ENCODE peak calls at places on chromosomes 5 and 9, in six cellular contexts. Z, P, F, W, V and N are unnamed samples.

GRCh38 chr5:73940747-73941146 is 314.8 kb downstream of the ARHGEF28 start:
- DNase-seq in W (no peak), V (no peak), F (no peak), Z (no peak), P (no peak), N (no peak)

GRCh38 chr9:76302947-76303550 is 91.2 kb downstream of the RFK start:
- DNase-seq in P (peak; percentile 71), Z (no peak), V (no peak), W (peak; percentile 29), F (peak; percentile 26), N (peak; percentile 30)

GRCh38 chr5:78569441-78569840 is 79.1 kb downstream of the LHFPL2 start:
- DNase-seq in Z (no peak), V (no peak), P (peak; percentile 73), W (no peak), F (no peak), N (peak; percentile 84)

GRCh38 chr9:79489241-79490000 is 82.3 kb upstream of the TLE4 start:
- DNase-seq in W (no peak), F (peak; percentile 56), P (peak; percentile 33), V (no peak), Z (peak; percentile 51), N (peak; percentile 83)

GRCh38 chr5:172178301-172179031 is 9.6 kb downstream of the STK10 start:
- DNase-seq in V (no peak), Z (no peak), P (no peak), F (no peak), W (no peak), N (no peak)

GRCh38 chr5:133489632-133490031 is 122.7 kb downstream of the FSTL4 start:
- DNase-seq in Z (no peak), F (peak; percentile 37), W (peak; percentile 47), V (no peak), P (no peak), N (no peak)

GRCh38 chr5:9468070-9468388 is 77.8 kb downstream of the SEMA5A start:
- DNase-seq in F (peak; percentile 98), P (peak; percentile 76), V (no peak), W (no peak), Z (peak; percentile 77), N (peak; percentile 95)

GRCh38 chr5:14895301-14895700 is 23.7 kb upstream of the ANKH start:
- DNase-seq in W (no peak), P (peak; percentile 43), F (no peak), V (no peak), Z (no peak), N (no peak)

GRCh38 chr9:99181621-99182020 is 40.1 kb downstream of the ALG2 start:
- DNase-seq in W (no peak), V (no peak), P (no peak), F (no peak), Z (no peak), N (peak; percentile 72)

GRCh38 chr5:67537439-67538342 is 341.1 kb upstream of the CD180 start:
- DNase-seq in F (peak; percentile 1), W (no peak), Z (no peak), P (no peak), V (no peak), N (no peak)

DNA sequence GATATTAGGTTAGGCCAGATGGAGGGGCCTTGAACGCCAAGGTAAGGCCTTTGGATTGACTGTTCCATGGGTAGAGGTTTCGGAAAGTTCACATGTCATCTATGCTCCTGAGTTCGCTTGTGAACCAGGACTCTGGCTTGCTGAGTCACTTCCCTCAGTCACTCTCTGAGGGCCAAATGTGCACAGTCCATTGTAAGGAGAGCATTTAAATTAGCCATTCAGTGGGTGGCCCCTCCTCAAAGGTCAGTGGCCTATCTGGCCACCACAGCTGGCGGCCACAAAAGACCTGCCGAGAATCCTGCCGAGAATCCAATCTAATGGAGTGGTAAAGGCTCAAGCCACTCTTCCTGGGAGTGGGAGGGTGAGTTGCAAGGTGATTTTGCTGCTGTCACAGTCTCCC is 58.9 kb upstream of the ARAP3 start:
- DNase-seq in P (no peak), F (no peak), Z (no peak), V (no peak), W (no peak), N (no peak)
- TF ChIP-seq CTCF in P (no peak), F (no peak), Z (no peak), V (no peak), W (no peak), N (no peak)

GRCh38 chr5:6448141-6448491 is 543 bp upstream of the UBE2QL1 start:
- DNase-seq in Z (no peak), P (no peak), V (no peak), W (no peak), F (no peak), N (no peak)
- H3K4me3 ChIP-seq in Z (no peak overlapping the region), P (no peak overlapping the region), V (no peak overlapping the region), W (no peak overlapping the region), F (no peak overlapping the region), N (no peak overlapping the region)

GRCh38 chr9:136050706-136051567 is 44.2 kb downstream of the NACC2 start:
- DNase-seq in F (peak; percentile 56), Z (no peak), P (peak; percentile 46), W (no peak), V (peak; percentile 45), N (no peak)
- TF ChIP-seq CTCF in F (no peak), Z (no peak), P (no peak), W (no peak), V (no peak), N (no peak)

GRCh38 chr5:22850981-22851380 is 2.2 kb downstream of the CDH12 start:
- DNase-seq in F (no peak), Z (no peak), P (peak; percentile 11), W (no peak), V (no peak), N (no peak)

GRCh38 chr5:22855824-22856223 is 2.7 kb upstream of the CDH12 start:
- DNase-seq in V (no peak), F (no peak), P (no peak), Z (no peak), W (no peak), N (no peak)

GRCh38 chr5:22852807-22853670 is at the start of gene CDH12:
- DNase-seq in V (no peak), F (peak; percentile 16), P (peak; percentile 26), W (no peak), Z (no peak), N (no peak)
- H3K4me3 ChIP-seq in V (peak within 1 kb of the TSS; percentile 28), F (peak within 1 kb of the TSS; percentile 37), P (peak within 1 kb of the TSS; percentile 31), W (no peak within 1 kb of the TSS), Z (no peak within 1 kb of the TSS), N (peak within 1 kb of the TSS; percentile 62)

GRCh38 chr5:135879591-135879990 is 16.1 kb downstream of the IL9 start:
- DNase-seq in P (no peak), W (no peak), F (no peak), Z (no peak), V (no peak), N (no peak)

GRCh38 chr5:135880801-135881200 is 14.8 kb downstream of the IL9 start:
- DNase-seq in P (no peak), V (no peak), Z (no peak), F (peak; percentile 40), W (no peak), N (no peak)

GRCh38 chr5:135878156-135878620 is 17.5 kb downstream of the IL9 start:
- DNase-seq in F (no peak), V (no peak), P (no peak), Z (no peak), W (no peak), N (peak; percentile 1)

GRCh38 chr5:135881244-135881643 is 14.4 kb downstream of the IL9 start:
- DNase-seq in Z (no peak), P (no peak), F (no peak), V (no peak), W (no peak), N (no peak)

GRCh38 chr5:135880278-135880677 is 15.4 kb downstream of the IL9 start:
- DNase-seq in V (no peak), Z (no peak), W (peak; percentile 15), F (no peak), P (no peak), N (no peak)
- TF ChIP-seq CTCF in V (no peak), Z (peak; percentile 30), W (peak; percentile 71), F (peak; percentile 28), P (no peak), N (peak; percentile 22)

DNA sequence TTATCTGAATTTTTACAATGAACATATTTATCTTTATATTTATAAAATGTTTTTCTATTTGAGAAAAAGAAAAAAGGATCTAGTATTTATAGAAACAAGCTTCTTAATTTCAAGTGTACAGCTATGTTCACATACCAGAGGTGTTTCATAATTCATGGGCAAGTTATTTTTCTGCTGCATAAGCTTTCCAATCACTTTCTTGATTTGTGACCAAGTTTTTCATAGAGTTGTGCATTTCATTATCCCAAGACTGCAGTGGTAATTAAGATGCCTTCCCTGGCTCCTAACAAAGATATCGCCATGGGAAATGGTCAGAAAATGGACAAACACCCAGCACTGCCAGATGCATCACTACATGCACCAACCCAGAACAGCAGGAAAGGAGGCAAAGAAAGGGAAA is 124.6 kb downstream of the GNAQ start:
- DNase-seq in V (no peak), Z (no peak), W (no peak), P (no peak), F (no peak), N (no peak)
- H3K4me3 ChIP-seq in V (no peak overlapping the region), Z (no peak overlapping the region), W (no peak overlapping the region), P (no peak overlapping the region), F (no peak overlapping the region), N (no peak overlapping the region)

GRCh38 chr9:133953976-133954709 is 38.0 kb downstream of the VAV2 start:
- DNase-seq in V (no peak), Z (no peak), W (no peak), F (no peak), P (no peak), N (no peak)

GRCh38 chr9:133954862-133955529 is 37.1 kb downstream of the VAV2 start:
- DNase-seq in Z (no peak), V (no peak), F (no peak), P (no peak), W (no peak), N (no peak)

GRCh38 chr9:133955821-133956411 is 36.2 kb downstream of the VAV2 start:
- DNase-seq in F (no peak), Z (no peak), W (no peak), V (no peak), P (peak; percentile 75), N (peak; percentile 20)

GRCh38 chr9:133952598-133953550 is 39.2 kb downstream of the VAV2 start:
- DNase-seq in V (no peak), Z (no peak), W (no peak), P (no peak), F (no peak), N (no peak)

DNA sequence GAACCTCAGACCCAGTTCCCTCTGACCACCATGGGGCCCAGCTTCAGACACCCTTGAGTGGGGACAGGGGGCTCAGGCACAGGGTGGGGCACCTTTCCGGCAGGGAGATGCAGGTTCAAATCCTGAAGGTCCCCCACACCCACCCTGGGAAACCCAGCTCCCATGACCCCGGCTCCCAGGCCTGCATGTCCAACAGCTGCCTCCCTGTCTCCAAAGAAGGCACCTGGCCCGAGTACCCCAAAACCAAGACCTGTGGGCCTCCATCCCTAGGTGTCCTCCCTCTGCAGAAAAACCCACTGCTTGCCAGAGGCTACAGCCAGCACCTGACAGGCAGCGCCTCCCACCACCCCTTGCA is 38.5 kb downstream of the VAV2 start:
- DNase-seq in V (no peak), F (no peak), P (no peak), Z (no peak), W (no peak), N (no peak)
- TF ChIP-seq CTCF in V (no peak), F (no peak), P (no peak), Z (no peak), W (no peak), N (no peak)

DNA sequence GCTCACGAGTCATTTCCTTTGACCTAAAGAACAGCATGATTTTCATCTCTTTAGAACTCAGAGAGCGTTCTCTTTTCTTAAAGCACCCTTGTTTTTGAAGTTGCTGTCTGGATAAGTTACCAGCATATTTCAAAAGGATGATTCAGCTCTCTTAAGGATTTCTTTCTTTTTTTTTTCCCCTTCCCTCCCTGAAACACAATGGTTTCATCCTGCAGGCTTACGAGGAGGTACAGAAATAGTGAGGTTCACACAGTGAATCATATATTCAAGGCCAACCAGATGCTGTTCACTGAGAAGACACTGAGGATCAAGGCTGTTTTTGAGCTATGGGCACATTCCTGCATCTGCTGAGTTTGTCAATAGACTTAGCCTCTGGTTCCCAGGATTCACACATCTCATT is 257.2 kb downstream of the KIF4B start:
- DNase-seq in P (no peak), V (no peak), W (no peak), Z (no peak), F (peak; percentile 78), N (no peak)
- H3K4me3 ChIP-seq in P (no peak overlapping the region), V (no peak overlapping the region), W (no peak overlapping the region), Z (no peak overlapping the region), F (no peak overlapping the region), N (no peak overlapping the region)